ENCODE peak calls at places on chromosomes 16 and 17, in six cellular contexts. J, A, U, I, W and F are unnamed samples.

GRCh38 chr16:83917152-83918120 is 18.5 kb downstream of the MLYCD start:
- DNase-seq in J (no peak), U (no peak), I (no peak), W (no peak), A (peak; percentile 17), F (no peak)

GRCh38 chr17:81295678-81296381 is 723 bp upstream of the SLC38A10 start:
- DNase-seq in A (no peak), W (peak; percentile 69), U (peak; percentile 66), J (no peak), I (no peak), F (peak; percentile 78)

GRCh38 chr17:1022278-1023024 is 25.5 kb downstream of the TIMM22 start:
- DNase-seq in I (peak; percentile 66), W (no peak), A (peak; percentile 66), J (no peak), U (no peak), F (no peak)

GRCh38 chr17:68491381-68491849 is 20.8 kb upstream of the PRKAR1A start:
- DNase-seq in J (no peak), W (no peak), I (peak; percentile 53), A (peak; percentile 33), U (no peak), F (peak; percentile 38)

GRCh38 chr16:31138621-31139578 is 3.4 kb upstream of the PRSS8 start:
- DNase-seq in W (peak; percentile 18), A (peak; percentile 48), I (no peak), J (no peak), U (no peak), F (peak; percentile 93)

GRCh38 chr16:78668393-78668792 is 568.9 kb downstream of the WWOX start:
- DNase-seq in I (no peak), A (no peak), W (no peak), J (no peak), U (no peak), F (no peak)

GRCh38 chr17:75689441-75689873 is 22.3 kb downstream of the SAP30BP start:
- DNase-seq in J (no peak), I (no peak), U (peak; percentile 44), A (no peak), W (no peak), F (peak; percentile 11)

GRCh38 chr16:67563708-67564468 is 1.6 kb downstream of the CTCF start:
- DNase-seq in W (peak; percentile 89), A (no peak), I (peak; percentile 13), U (peak; percentile 36), J (no peak), F (no peak)

GRCh38 chr17:14510136-14510535 is 209.3 kb downstream of the HS3ST3B1 start:
- DNase-seq in U (no peak), W (no peak), A (no peak), J (no peak), I (no peak), F (no peak)

GRCh38 chr16:24430937-24431760 is 108.2 kb upstream of the RBBP6 start:
- DNase-seq in W (no peak), U (no peak), I (no peak), A (no peak), J (no peak), F (peak; percentile 2)

GRCh38 chr17:65723356-65723928 is 162.0 kb upstream of the AXIN2 start:
- DNase-seq in J (no peak), I (no peak), A (no peak), W (no peak), U (no peak), F (no peak)

GRCh38 chr16:14029658-14030057 is 41.5 kb upstream of the MRTFB start:
- DNase-seq in W (no peak), J (no peak), I (peak; percentile 22), A (peak; percentile 22), U (no peak), F (no peak)

DNA sequence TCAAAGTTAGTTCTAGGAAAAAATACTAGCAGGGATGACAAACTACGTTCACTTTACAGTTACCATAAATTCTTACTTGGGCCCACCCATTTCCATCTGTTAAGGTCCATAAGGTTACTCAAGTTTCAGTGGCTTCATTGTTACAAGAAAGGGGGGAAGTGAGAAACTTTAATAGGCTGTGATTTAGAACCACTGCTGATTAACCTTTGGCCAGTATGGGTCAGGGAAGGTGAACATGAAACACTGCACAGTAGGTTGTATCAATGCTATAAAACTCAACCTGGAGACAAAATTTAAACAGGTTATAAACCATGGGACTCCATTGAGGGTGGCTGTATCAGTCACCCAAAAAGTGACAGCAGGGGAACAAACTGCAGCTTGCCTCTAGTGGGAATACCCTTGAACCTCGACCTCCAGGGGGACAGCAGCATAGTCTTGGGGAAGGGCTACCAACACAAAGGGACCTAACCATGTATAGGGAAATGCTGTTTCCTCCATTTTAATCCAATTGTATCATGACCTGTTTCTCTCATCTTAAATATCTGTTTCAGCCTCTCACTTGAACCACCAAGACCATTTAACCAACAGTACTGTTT is 10.4 kb downstream of the PTRH2 start:
- DNase-seq in I (no peak), A (no peak), W (no peak), U (no peak), J (no peak), F (no peak)
- H3K36me3 ChIP-seq in I (peaks cover 66% of the 10 kb centered on the region), A (peaks cover 82% of the 10 kb centered on the region), W (peaks cover 31% of the 10 kb centered on the region), U (peaks cover 84% of the 10 kb centered on the region), J (peaks cover 8% of the 10 kb centered on the region), F (no peaks in the 10 kb centered on the region)

GRCh38 chr16:56608043-56608875 is at the start of gene MT2A:
- DNase-seq in I (peak; percentile 94), U (peak; percentile 92), A (peak; percentile 97), W (peak; percentile 98), J (peak; percentile 70), F (peak; percentile 96)

GRCh38 chr16:56610017-56610608 is 1.7 kb downstream of the MT2A start:
- DNase-seq in J (peak; percentile 33), A (no peak), U (peak; percentile 50), I (no peak), W (peak; percentile 96), F (peak; percentile 61)

GRCh38 chr16:56607675-56608042 is 725 bp upstream of the MT2A start:
- DNase-seq in I (no peak), A (no peak), J (no peak), W (no peak), U (no peak), F (no peak)

GRCh38 chr16:56609463-56609921 is 1.1 kb downstream of the MT2A start:
- DNase-seq in U (peak; percentile 83), A (no peak), I (peak; percentile 87), J (peak; percentile 28), W (peak; percentile 98), F (peak; percentile 92)

DNA sequence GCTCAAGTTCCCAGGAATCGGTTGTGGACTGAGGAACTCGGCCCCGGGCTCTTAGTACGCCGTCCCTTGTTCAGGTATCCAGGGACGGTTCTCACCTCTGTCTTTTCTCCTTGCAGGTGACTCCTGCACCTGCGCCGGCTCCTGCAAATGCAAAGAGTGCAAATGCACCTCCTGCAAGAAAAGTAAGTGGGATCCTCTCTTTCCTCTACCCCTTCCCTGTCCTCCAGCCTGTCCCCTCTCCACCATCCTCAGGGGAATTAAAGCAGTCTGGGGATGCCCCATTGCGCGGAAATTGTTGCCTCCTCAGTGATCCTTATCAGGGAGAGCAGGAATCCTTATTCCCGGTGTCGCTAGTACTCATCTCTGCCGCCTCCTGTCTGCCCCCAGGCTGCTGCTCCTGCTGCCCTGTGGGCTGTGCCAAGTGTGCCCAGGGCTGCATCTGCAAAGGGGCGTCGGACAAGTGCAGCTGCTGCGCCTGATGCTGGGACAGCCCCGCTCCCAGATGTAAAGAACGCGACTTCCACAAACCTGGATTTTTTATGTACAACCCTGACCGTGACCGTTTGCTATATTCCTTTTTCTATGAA is 585 bp downstream of the MT2A start:
- DNase-seq in A (no peak), U (peak; percentile 33), W (peak; percentile 38), J (no peak), I (no peak), F (no peak)
- H3K4me1 ChIP-seq in A (peaks cover 66% of the 10 kb centered on the region), U (peaks cover 41% of the 10 kb centered on the region), W (peaks cover 34% of the 10 kb centered on the region), J (peaks cover 34% of the 10 kb centered on the region), I (peaks cover 61% of the 10 kb centered on the region), F (peaks cover 20% of the 10 kb centered on the region)

DNA sequence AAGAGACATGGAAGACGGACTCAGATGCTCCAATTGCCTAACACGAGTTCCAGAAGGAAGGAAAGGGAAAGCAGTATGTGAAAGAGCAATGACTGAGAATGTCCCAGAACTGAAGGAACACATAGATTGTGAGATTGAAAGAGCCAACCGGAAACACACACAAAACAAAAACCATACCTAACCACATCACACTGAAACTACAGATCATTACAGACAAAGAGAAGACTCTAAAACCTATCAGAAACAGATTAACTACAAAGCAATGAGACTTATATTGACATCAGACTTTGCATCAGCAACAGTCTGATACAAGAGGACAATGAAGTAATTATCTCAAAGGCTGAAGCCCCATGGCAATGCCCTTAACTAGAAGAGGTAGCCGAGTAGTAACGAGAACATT is 45.6 kb upstream of the CLEC18B start:
- DNase-seq in I (no peak), A (no peak), U (no peak), W (no peak), J (no peak), F (no peak)
- H3K36me3 ChIP-seq in I (peaks cover 57% of the 10 kb centered on the region), A (peaks cover 98% of the 10 kb centered on the region), U (peaks cover 70% of the 10 kb centered on the region), W (peaks cover 54% of the 10 kb centered on the region), J (peaks cover 34% of the 10 kb centered on the region), F (peaks cover 5% of the 10 kb centered on the region)

DNA sequence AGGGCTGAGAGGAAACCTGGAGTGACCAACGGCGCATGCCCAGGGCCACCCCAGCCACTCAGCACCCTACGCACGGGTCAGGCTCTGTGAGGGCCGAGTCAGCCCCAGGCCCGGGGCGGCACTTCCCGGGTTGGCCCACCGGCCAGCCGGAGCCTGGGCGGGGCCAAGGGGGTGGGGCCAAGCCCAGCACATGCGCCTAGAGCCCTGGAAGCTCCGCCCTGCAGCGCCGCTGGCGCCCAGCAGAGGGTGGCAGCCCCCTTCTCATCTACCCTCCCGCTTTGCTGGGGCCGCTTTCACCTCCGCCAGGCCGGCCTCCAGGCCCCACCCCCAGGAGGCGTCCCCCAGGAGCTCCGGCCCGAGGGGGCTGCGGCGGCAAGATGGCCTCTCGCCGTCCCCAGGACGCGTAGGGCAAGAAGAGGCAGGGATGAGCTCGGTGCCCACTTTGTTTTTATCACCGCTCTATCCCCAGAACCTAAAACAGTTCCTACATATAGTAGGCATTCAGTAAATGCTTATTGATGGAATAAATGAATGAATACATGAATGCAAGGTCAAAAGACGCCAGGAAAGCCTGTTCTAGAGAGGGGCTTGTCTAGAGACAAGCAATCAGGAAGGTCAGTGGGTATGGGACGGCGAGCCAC is 31.3 kb downstream of the MYO18A start:
- DNase-seq in I (peak; percentile 93), U (peak; percentile 95), A (peak; percentile 95), J (peak; percentile 89), W (peak; percentile 93), F (peak; percentile 98)
- H3K4me1 ChIP-seq in I (peaks cover 60% of the 10 kb centered on the region), U (peaks cover 27% of the 10 kb centered on the region), A (peaks cover 64% of the 10 kb centered on the region), J (peaks cover 9% of the 10 kb centered on the region), W (peaks cover 28% of the 10 kb centered on the region), F (peaks cover 11% of the 10 kb centered on the region)